ENCODE peak calls at places on chromosomes 13 and 19, in eight cellular contexts. N, K, T, J, Q, O, X and W are unnamed samples.

GRCh38 chr13:24063281-24063851 is 97.2 kb upstream of the SPATA13 start:
- DNase-seq in N (peak; percentile 27), K (no peak), T (no peak), J (no peak), Q (no peak), O (no peak), X (no peak), W (no peak)

GRCh38 chr13:24221007-24221406 is 60.5 kb downstream of the SPATA13 start:
- DNase-seq in N (no peak), K (no peak), T (no peak), J (no peak), Q (no peak), O (no peak), X (peak; percentile 10), W (peak; percentile 86)

GRCh38 chr13:94479559-94480095 is at the start of gene DCT:
- DNase-seq in N (no peak), K (no peak), T (no peak), J (no peak), Q (no peak), O (no peak), X (no peak), W (no peak)

GRCh38 chr19:57870225-57870624 is 18.6 kb downstream of the ZNF814 start:
- DNase-seq in N (no peak), K (no peak), T (no peak), J (no peak), Q (no peak), O (no peak), X (no peak), W (no peak)

GRCh38 chr13:37816276-37816675 is 53.3 kb downstream of the TRPC4 start:
- DNase-seq in N (no peak), K (no peak), T (no peak), J (no peak), Q (no peak), O (no peak), X (no peak), W (no peak)

GRCh38 chr19:49672131-49672919 is 4.7 kb upstream of the PRMT1 start:
- DNase-seq in N (peak; percentile 31), K (peak; percentile 46), T (peak; percentile 91), J (peak; percentile 80), Q (peak; percentile 40), O (peak; percentile 66), X (peak; percentile 97), W (peak; percentile 84)

GRCh38 chr13:30576528-30576927 is 41.2 kb upstream of the USPL1 start:
- DNase-seq in N (peak; percentile 57), K (peak; percentile 73), T (peak; percentile 69), J (no peak), Q (no peak), O (no peak), X (no peak), W (peak; percentile 16)

GRCh38 chr19:54164369-54165068 is 5.0 kb upstream of the LENG1 start:
- DNase-seq in N (peak; percentile 25), K (no peak), T (peak; percentile 70), J (no peak), Q (no peak), O (peak; percentile 68), X (peak; percentile 77), W (peak; percentile 63)

GRCh38 chr19:49626243-49626642 is 13.7 kb downstream of the RRAS start:
- DNase-seq in N (no peak), K (no peak), T (no peak), J (no peak), Q (no peak), O (no peak), X (no peak), W (no peak)

GRCh38 chr13:49635599-49636433 is 7.5 kb downstream of the ARL11 start:
- DNase-seq in N (peak; percentile 59), K (peak; percentile 64), T (peak; percentile 36), J (no peak), Q (no peak), O (no peak), X (no peak), W (peak; percentile 15)

GRCh38 chr13:33999830-34000605 is 182.1 kb downstream of the RFC3 start:
- DNase-seq in N (peak; percentile 14), K (no peak), T (no peak), J (no peak), Q (no peak), O (no peak), X (no peak), W (no peak)

GRCh38 chr13:37640499-37640898 is 41.9 kb upstream of the POSTN start:
- DNase-seq in N (peak; percentile 59), K (peak; percentile 21), T (peak; percentile 46), J (no peak), Q (no peak), O (no peak), X (peak; percentile 4), W (no peak)

GRCh38 chr19:48806818-48807589 is 3.8 kb downstream of the BCAT2 start:
- DNase-seq in N (no peak), K (no peak), T (peak; percentile 60), J (no peak), Q (no peak), O (no peak), X (no peak), W (peak; percentile 47)

GRCh38 chr13:95385373-95385772 is 84.1 kb upstream of the ABCC4 start:
- DNase-seq in N (no peak), K (no peak), T (no peak), J (no peak), Q (no peak), O (no peak), X (no peak), W (no peak)

GRCh38 chr13:113670541-113670940 is 3.5 kb downstream of the GRK1 start:
- DNase-seq in N (no peak), K (no peak), T (no peak), J (no peak), Q (no peak), O (no peak), X (no peak), W (no peak)

GRCh38 chr13:49503951-49504350 is 8.2 kb downstream of the PHF11 start:
- DNase-seq in N (no peak), K (no peak), T (no peak), J (no peak), Q (no peak), O (no peak), X (no peak), W (no peak)

GRCh38 chr19:53927745-53928144 is 18.7 kb downstream of the CACNG7 start:
- DNase-seq in N (peak; percentile 51), K (peak; percentile 29), T (peak; percentile 91), J (no peak), Q (no peak), O (no peak), X (no peak), W (peak; percentile 52)

GRCh38 chr19:1113278-1113985 is 9.6 kb downstream of the GPX4 start:
- DNase-seq in N (peak; percentile 77), K (peak; percentile 71), T (peak; percentile 97), J (peak; percentile 97), Q (peak; percentile 97), O (peak; percentile 96), X (peak; percentile 72), W (peak; percentile 98)

GRCh38 chr13:98978280-98978679 is 416 bp upstream of the DOCK9 start:
- DNase-seq in N (peak; percentile 97), K (peak; percentile 93), T (no peak), J (no peak), Q (no peak), O (no peak), X (no peak), W (no peak)
- H3K4me1 ChIP-seq in N (peaks cover 34% of the 10 kb centered on the region), K (peaks cover 46% of the 10 kb centered on the region), T (peaks cover 36% of the 10 kb centered on the region), J (no peaks in the 10 kb centered on the region), Q (no peaks in the 10 kb centered on the region), O (no peaks in the 10 kb centered on the region), X (no peaks in the 10 kb centered on the region), W (peaks cover 25% of the 10 kb centered on the region)

GRCh38 chr13:44171861-44172260 is 201.8 kb upstream of the SERP2 start:
- DNase-seq in N (no peak), K (no peak), T (no peak), J (no peak), Q (no peak), O (no peak), X (no peak), W (no peak)

GRCh38 chr13:44171151-44171550 is 202.5 kb upstream of the SERP2 start:
- DNase-seq in N (no peak), K (no peak), T (no peak), J (no peak), Q (no peak), O (no peak), X (no peak), W (no peak)

GRCh38 chr13:44176173-44176572 is 197.5 kb upstream of the SERP2 start:
- DNase-seq in N (no peak), K (no peak), T (no peak), J (no peak), Q (no peak), O (no peak), X (no peak), W (no peak)

GRCh38 chr13:44172411-44172810 is 201.2 kb upstream of the SERP2 start:
- DNase-seq in N (no peak), K (no peak), T (no peak), J (no peak), Q (no peak), O (no peak), X (no peak), W (no peak)

DNA sequence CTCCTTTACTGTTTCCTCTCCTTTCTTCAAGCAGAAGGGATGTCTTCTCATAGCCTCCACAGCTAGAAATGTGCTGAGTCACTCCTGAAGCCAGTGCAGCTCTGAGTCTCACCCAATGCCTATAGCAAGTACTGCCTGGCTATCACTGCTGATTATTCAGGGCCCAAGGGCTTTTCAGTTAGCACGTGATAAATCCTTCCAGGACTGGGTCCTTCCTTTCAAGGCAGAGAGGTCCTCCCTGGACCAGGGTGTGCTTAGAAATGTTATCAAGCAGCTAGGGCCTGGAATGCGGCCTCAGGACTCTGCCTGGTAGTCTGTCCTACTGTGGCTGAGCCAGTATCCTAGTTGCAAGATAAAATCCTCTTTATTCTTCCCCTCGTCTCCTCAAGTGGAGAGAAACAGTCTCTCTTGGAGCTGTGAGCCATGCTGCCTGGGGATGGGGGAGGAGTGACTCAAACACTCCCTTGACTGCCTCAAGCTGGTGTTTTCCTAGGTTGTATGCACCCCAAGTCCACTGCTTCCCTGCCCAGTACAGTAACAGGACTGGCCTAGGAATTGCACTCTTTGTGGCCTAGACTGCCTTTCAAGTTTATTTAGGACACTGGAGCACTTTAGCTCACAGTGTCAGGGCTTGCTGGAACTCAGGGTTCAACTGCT is 198.7 kb upstream of the SERP2 start:
- DNase-seq in N (peak; percentile 48), K (peak; percentile 46), T (peak; percentile 56), J (no peak), Q (no peak), O (no peak), X (no peak), W (no peak)
- H3K4me1 ChIP-seq in N (peaks cover 9% of the 10 kb centered on the region), K (peaks cover 21% of the 10 kb centered on the region), T (peaks cover 19% of the 10 kb centered on the region), J (peaks cover 24% of the 10 kb centered on the region), Q (no peaks in the 10 kb centered on the region), O (no peaks in the 10 kb centered on the region), X (peaks cover 11% of the 10 kb centered on the region), W (no peaks in the 10 kb centered on the region)

GRCh38 chr19:10293637-10294367 is 4.0 kb downstream of the ICAM5 start:
- DNase-seq in N (no peak), K (no peak), T (no peak), J (no peak), Q (no peak), O (no peak), X (no peak), W (no peak)
- H3K4me1 ChIP-seq in N (peaks cover 30% of the 10 kb centered on the region), K (peaks cover 31% of the 10 kb centered on the region), T (no peaks in the 10 kb centered on the region), J (peaks cover 37% of the 10 kb centered on the region), Q (no peaks in the 10 kb centered on the region), O (no peaks in the 10 kb centered on the region), X (peaks cover 16% of the 10 kb centered on the region), W (peaks cover 57% of the 10 kb centered on the region)

DNA sequence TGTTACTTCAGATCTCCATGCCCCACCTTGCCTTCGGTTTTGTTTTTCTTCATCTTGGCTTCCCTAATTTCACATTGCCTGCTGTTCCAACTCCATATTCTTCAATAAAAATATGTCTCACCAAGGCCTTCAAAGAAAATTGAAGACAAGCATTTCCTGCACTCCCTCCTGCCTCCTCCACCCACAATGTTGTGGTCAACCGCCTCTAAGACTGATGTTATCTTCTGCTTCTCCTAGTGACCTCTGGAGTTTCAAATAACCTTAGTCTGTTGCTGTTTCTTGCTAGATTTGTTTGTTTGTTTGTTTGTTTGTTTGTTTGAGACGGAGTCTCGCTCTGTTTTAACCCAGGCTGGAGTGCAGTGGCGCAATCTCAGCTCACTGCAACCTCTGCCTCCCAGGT is 14.6 kb downstream of the PLD3 start:
- DNase-seq in N (no peak), K (no peak), T (no peak), J (no peak), Q (no peak), O (no peak), X (no peak), W (no peak)
- H3K4me1 ChIP-seq in N (peaks cover 13% of the 10 kb centered on the region), K (peaks cover 9% of the 10 kb centered on the region), T (peaks cover 18% of the 10 kb centered on the region), J (peaks cover 7% of the 10 kb centered on the region), Q (no peaks in the 10 kb centered on the region), O (no peaks in the 10 kb centered on the region), X (peaks cover 16% of the 10 kb centered on the region), W (no peaks in the 10 kb centered on the region)